ENCODE peak calls at places on chromosome 13, in ten cellular contexts. P is Peyer's patch, Q is gastrocnemius medialis, U is uterus, C is heart left ventricle, J is body of pancreas, K is GM12891, Y is esophagus squamous epithelium, O is ovary, S is A549. T is an unnamed sample.

GRCh38 chr13:39370554-39370953 is 232.4 kb downstream of the LHFPL6 start:
- DNase-seq in P (no peak), Q (no peak), U (peak; percentile 49), C (peak; percentile 75), J (no peak), K (no peak), Y (no peak), O (no peak), S (no peak), T (no peak)

GRCh38 chr13:75889427-75889826 is 253.3 kb downstream of the LMO7 start:
- DNase-seq in P (no peak), Q (no peak), U (no peak), C (no peak), J (no peak), K (no peak), Y (no peak), O (no peak), S (no peak), T (no peak)

GRCh38 chr13:110137677-110138008 is 169.3 kb downstream of the COL4A1 start:
- DNase-seq in P (no peak), Q (peak; percentile 70), U (no peak), C (peak; percentile 75), J (peak; percentile 64), K (peak; percentile 44), Y (no peak), O (no peak), S (peak; percentile 56), T (no peak)

GRCh38 chr13:30142502-30143211 is 164.7 kb downstream of the KATNAL1 start:
- DNase-seq in P (no peak), Q (peak; percentile 44), U (peak; percentile 73), C (no peak), J (peak; percentile 55), K (no peak), Y (no peak), O (peak; percentile 40), S (peak; percentile 22), T (peak; percentile 71)

GRCh38 chr13:51995677-51996551 is 15.3 kb downstream of the ATP7B start:
- DNase-seq in P (peak; percentile 65), Q (no peak), U (no peak), C (peak; percentile 43), J (peak; percentile 85), K (no peak), Y (no peak), O (no peak), S (no peak), T (no peak)

GRCh38 chr13:28532226-28533048 is 37.5 kb upstream of the FLT1 start:
- DNase-seq in P (peak; percentile 61), Q (no peak), U (no peak), C (peak; percentile 48), J (no peak), K (peak; percentile 35), Y (no peak), O (no peak), S (no peak), T (no peak)

GRCh38 chr13:67231481-67231940 is 1.4 kb upstream of the PCDH9 start:
- DNase-seq in P (no peak), Q (no peak), U (no peak), C (no peak), J (no peak), K (no peak), Y (no peak), O (no peak), S (no peak), T (no peak)

GRCh38 chr13:51317262-51317661 is 22.2 kb upstream of the SERPINE3 start:
- DNase-seq in P (no peak), Q (no peak), U (no peak), C (no peak), J (no peak), K (no peak), Y (no peak), O (no peak), S (no peak), T (no peak)

GRCh38 chr13:78060966-78061365 is 142.3 kb upstream of the EDNRB start:
- DNase-seq in P (no peak), Q (no peak), U (no peak), C (no peak), J (no peak), K (no peak), Y (no peak), O (no peak), S (no peak), T (no peak)

DNA sequence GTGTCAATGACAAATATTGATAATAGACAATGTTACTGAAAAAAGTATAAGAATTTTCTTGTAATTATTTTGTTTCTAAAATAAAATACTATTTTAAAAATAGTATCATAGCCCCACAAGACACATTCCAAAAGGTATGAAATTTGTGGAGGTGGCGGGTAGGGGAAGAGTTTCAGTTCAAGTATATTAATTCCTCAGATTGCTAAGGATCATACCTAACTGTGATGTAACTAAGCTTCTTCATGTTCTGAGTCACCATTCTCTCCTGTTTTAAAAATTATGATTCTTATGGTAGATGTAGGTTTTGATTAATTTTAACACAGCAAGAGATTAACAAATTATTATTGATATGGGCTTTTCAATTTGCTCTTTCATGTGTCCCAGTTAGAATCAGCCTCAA is 61.3 kb downstream of the MYO16 start:
- DNase-seq in P (no peak), Q (no peak), U (no peak), C (no peak), J (no peak), K (no peak), Y (no peak), O (no peak), S (no peak), T (no peak)
- TF ChIP-seq POLR2A in P (no peak), Q (no peak), U (no peak), C (no peak), J (no peak), K (no peak), Y (no peak), O (no peak), S (no peak), T (no peak)

GRCh38 chr13:112617754-112618375 is 29.9 kb upstream of the TUBGCP3 start:
- DNase-seq in P (no peak), Q (no peak), U (no peak), C (no peak), J (no peak), K (no peak), Y (no peak), O (no peak), S (no peak), T (no peak)

GRCh38 chr13:112618501-112618900 is 30.5 kb upstream of the TUBGCP3 start:
- DNase-seq in P (no peak), Q (no peak), U (no peak), C (no peak), J (no peak), K (no peak), Y (no peak), O (no peak), S (no peak), T (no peak)

GRCh38 chr13:112615391-112615790 is 27.4 kb upstream of the TUBGCP3 start:
- DNase-seq in P (no peak), Q (no peak), U (no peak), C (no peak), J (no peak), K (no peak), Y (no peak), O (no peak), S (no peak), T (no peak)

GRCh38 chr13:112616586-112617381 is 28.8 kb upstream of the TUBGCP3 start:
- DNase-seq in P (no peak), Q (no peak), U (no peak), C (no peak), J (peak; percentile 49), K (peak; percentile 41), Y (no peak), O (no peak), S (peak; percentile 33), T (peak; percentile 73)

DNA sequence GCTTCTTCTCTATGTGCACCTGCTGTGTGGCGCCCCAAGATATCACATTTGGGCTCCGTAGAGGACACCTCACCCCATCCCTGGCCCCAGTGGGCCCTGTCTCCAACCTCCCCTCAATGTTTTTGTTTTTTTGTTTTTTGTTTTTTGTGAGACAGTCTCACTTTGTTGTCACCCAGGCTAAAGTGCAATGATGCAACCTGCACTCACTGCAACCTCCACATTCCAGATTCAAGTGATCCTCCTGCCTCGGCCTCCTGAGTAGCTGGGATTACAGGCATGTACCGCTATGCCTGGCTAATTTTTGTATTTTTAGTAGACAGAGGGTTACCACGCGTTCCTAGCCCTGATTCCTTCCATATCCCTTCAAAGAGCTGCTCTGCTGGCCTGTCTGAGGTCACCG is 26.9 kb upstream of the TUBGCP3 start:
- DNase-seq in P (no peak), Q (no peak), U (no peak), C (no peak), J (no peak), K (no peak), Y (no peak), O (no peak), S (no peak), T (no peak)
- TF ChIP-seq POLR2A in P (no peak), Q (no peak), U (no peak), C (no peak), J (no peak), K (no peak), Y (no peak), O (no peak), S (no peak), T (no peak)

GRCh38 chr13:27251166-27252088 is at the start of gene RPL21:
- DNase-seq in P (peak; percentile 96), Q (peak; percentile 96), U (peak; percentile 97), C (peak; percentile 98), J (peak; percentile 94), K (peak; percentile 81), Y (peak; percentile 80), O (peak; percentile 97), S (peak; percentile 66), T (peak; percentile 57)
- TF ChIP-seq POLR2A in P (peak; percentile 68), Q (peak; percentile 89), U (peak; percentile 41), C (no peak), J (peak; percentile 69), K (peak; percentile 98), Y (peak; percentile 70), O (peak; percentile 75), S (peak; percentile 51), T (peak; percentile 72)

GRCh38 chr13:33206945-33207615 is 78.5 kb downstream of the STARD13 start:
- DNase-seq in P (no peak), Q (no peak), U (no peak), C (no peak), J (no peak), K (no peak), Y (no peak), O (no peak), S (no peak), T (no peak)

GRCh38 chr13:33205224-33205623 is 80.3 kb downstream of the STARD13 start:
- DNase-seq in P (no peak), Q (no peak), U (no peak), C (no peak), J (no peak), K (no peak), Y (no peak), O (no peak), S (no peak), T (no peak)

GRCh38 chr13:33204130-33204927 is 81.2 kb downstream of the STARD13 start:
- DNase-seq in P (no peak), Q (peak; percentile 45), U (peak; percentile 90), C (peak; percentile 83), J (peak; percentile 88), K (no peak), Y (no peak), O (peak; percentile 65), S (no peak), T (no peak)

GRCh38 chr13:33206425-33206824 is 79.1 kb downstream of the STARD13 start:
- DNase-seq in P (no peak), Q (no peak), U (no peak), C (no peak), J (no peak), K (no peak), Y (no peak), O (no peak), S (no peak), T (no peak)

GRCh38 chr13:33205804-33206221 is 79.7 kb downstream of the STARD13 start:
- DNase-seq in P (no peak), Q (no peak), U (no peak), C (no peak), J (peak; percentile 46), K (no peak), Y (no peak), O (no peak), S (no peak), T (no peak)
- TF ChIP-seq POLR2A in P (no peak), Q (peak; percentile 30), U (peak; percentile 31), C (no peak), J (no peak), K (no peak), Y (no peak), O (no peak), S (no peak), T (no peak)